ENCODE peak calls at places on chromosomes 12 and 14, in ten cellular contexts. Q is heart left ventricle; D is GM06990; V is upper lobe of right lung; N is epithelial cell of esophagus; X is left lung; K is fibroblast of mammary gland; C is astrocyte of the spinal cord; P is CD8-positive, alpha-beta T cell; R is lower leg skin. O is an unnamed sample.

GRCh38 chr12:92953747-92954146 is 24.7 kb upstream of the EEA1 start:
- DNase-seq in Q (no peak), D (no peak), V (no peak), N (no peak), X (no peak), K (no peak), C (no peak), P (no peak), R (no peak), O (no peak)

GRCh38 chr14:34933301-34933700 is 49.5 kb upstream of the SRP54 start:
- DNase-seq in Q (no peak), D (no peak), V (no peak), N (no peak), X (no peak), K (peak), C (no peak), P (no peak), R (no peak), O (no peak)

GRCh38 chr12:81757731-81758325 is 1.3 kb downstream of the PPFIA2 start:
- DNase-seq in Q (no peak), D (no peak), V (no peak), N (no peak), X (no peak), K (no peak), C (no peak), P (no peak), R (no peak), O (no peak)

GRCh38 chr12:54053625-54054441 is at the start of gene HOXC4:
- DNase-seq in Q (no peak), D (no peak), V (no peak), N (no peak), X (peak), K (peak), C (peak), P (peak), R (no peak), O (no peak)

GRCh38 chr14:23061995-23062394 is 4.7 kb upstream of the CDH24 start:
- DNase-seq in Q (peak), D (no peak), V (no peak), N (peak), X (no peak), K (peak), C (peak), P (no peak), R (peak), O (peak)

GRCh38 chr14:61409782-61410181 is 88.4 kb downstream of the PRKCH start:
- DNase-seq in Q (no peak), D (no peak), V (no peak), N (no peak), X (no peak), K (no peak), C (no peak), P (no peak), R (no peak), O (no peak)

GRCh38 chr14:75018684-75019083 is 16.0 kb downstream of the EIF2B2 start:
- DNase-seq in Q (no peak), D (no peak), V (no peak), N (peak), X (no peak), K (no peak), C (no peak), P (no peak), R (no peak), O (no peak)

GRCh38 chr14:46198676-46199075 is 452.9 kb downstream of the RPL10L start:
- DNase-seq in Q (no peak), D (no peak), V (no peak), N (no peak), X (no peak), K (peak), C (no peak), P (no peak), R (no peak), O (no peak)

GRCh38 chr12:57459750-57460400 is at the start of gene GLI1:
- DNase-seq in Q (no peak), D (no peak), V (no peak), N (no peak), X (no peak), K (no peak), C (no peak), P (no peak), R (no peak), O (no peak)

GRCh38 chr14:74019743-74020142 is 594 bp downstream of the BBOF1 start:
- DNase-seq in Q (no peak), D (no peak), V (no peak), N (peak), X (no peak), K (peak), C (peak), P (no peak), R (no peak), O (no peak)

GRCh38 chr14:81632162-81632561 is 98.5 kb upstream of the SEL1L start:
- DNase-seq in Q (no peak), D (no peak), V (no peak), N (no peak), X (no peak), K (no peak), C (no peak), P (no peak), R (no peak), O (no peak)

GRCh38 chr14:58104808-58105207 is 47.2 kb downstream of the ARMH4 start:
- DNase-seq in Q (no peak), D (no peak), V (no peak), N (peak), X (no peak), K (peak), C (peak), P (no peak), R (no peak), O (no peak)

GRCh38 chr12:97134495-97134894 is 227.4 kb downstream of the NEDD1 start:
- DNase-seq in Q (no peak), D (no peak), V (no peak), N (no peak), X (no peak), K (no peak), C (no peak), P (no peak), R (no peak), O (no peak)

GRCh38 chr12:14308516-14308915 is 57.0 kb upstream of the ATF7IP start:
- DNase-seq in Q (no peak), D (no peak), V (no peak), N (no peak), X (no peak), K (no peak), C (no peak), P (no peak), R (no peak), O (no peak)

GRCh38 chr14:72965249-72965648 is 39.0 kb downstream of the DCAF4 start:
- DNase-seq in Q (no peak), D (no peak), V (no peak), N (peak), X (no peak), K (peak), C (no peak), P (no peak), R (no peak), O (no peak)

GRCh38 chr14:93976477-93977057 is at the start of gene ASB2:
- DNase-seq in Q (peak), D (no peak), V (no peak), N (no peak), X (no peak), K (no peak), C (no peak), P (no peak), R (no peak), O (no peak)

GRCh38 chr14:93975791-93976476 is 436 bp downstream of the ASB2 start:
- DNase-seq in Q (no peak), D (peak), V (no peak), N (no peak), X (no peak), K (peak), C (no peak), P (no peak), R (no peak), O (no peak)

GRCh38 chr14:93978735-93979134 is 2.4 kb upstream of the ASB2 start:
- DNase-seq in Q (no peak), D (no peak), V (no peak), N (no peak), X (no peak), K (no peak), C (no peak), P (no peak), R (no peak), O (no peak)

GRCh38 chr14:93977171-93977570 is 801 bp upstream of the ASB2 start:
- DNase-seq in Q (no peak), D (no peak), V (no peak), N (no peak), X (peak), K (no peak), C (no peak), P (no peak), R (no peak), O (no peak)

DNA sequence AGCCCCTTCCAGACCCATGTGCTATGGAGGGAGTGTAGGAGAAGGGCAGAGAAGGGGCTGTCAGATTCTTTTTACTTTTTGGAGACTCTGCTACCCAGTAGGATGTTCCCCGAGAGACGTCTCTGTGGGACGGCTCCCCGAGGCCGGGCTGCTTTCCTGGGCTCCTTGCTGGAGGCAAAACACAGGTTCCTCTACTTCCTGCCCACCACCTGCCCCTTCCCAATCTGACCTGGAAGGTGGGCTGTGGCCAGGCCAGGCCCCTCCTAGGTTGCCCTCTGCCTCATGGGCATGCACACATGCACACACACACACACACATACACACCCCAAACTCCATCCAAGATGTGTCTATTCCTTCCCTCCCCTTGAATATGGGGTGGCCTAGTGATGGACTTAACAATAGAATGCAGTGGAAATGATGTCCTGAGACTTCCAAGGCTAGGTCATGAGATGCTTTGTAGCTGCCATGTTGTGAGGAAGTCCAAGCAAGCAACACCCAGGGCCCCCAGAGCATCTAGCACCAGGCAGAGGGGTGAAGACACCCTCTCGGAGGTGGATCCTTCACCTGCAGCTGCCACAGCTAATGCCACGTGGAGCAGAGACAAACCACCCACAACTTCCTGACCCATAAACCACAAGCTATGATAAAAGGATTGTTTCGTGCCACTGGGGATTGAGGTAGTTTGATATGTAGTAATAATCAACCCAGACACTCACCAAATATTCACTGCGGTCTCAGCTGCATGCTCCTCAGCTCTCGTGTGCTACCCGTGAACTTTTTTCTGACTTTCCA is 1.6 kb upstream of the ASB2 start:
- DNase-seq in Q (no peak), D (peak), V (no peak), N (no peak), X (peak), K (no peak), C (no peak), P (peak), R (no peak), O (no peak)
- H3K4me3 ChIP-seq in Q (no peak), D (no peak), V (no peak), N (no peak), X (no peak), K (no peak), C (no peak), P (no peak), R (no peak), O (no peak)

GRCh38 chr12:77510985-77511384 is 319.7 kb upstream of the NAV3 start:
- DNase-seq in Q (no peak), D (no peak), V (no peak), N (no peak), X (no peak), K (no peak), C (no peak), P (no peak), R (no peak), O (no peak)
- TF ChIP-seq CTCF in Q (no peak), D (no peak), V (no peak), N (no peak), X (no peak), K (no peak), C (no peak), P (no peak), R (no peak), O (no peak)

GRCh38 chr12:104131609-104132008 is 6.4 kb downstream of the NFYB start:
- DNase-seq in Q (no peak), D (no peak), V (no peak), N (no peak), X (no peak), K (no peak), C (no peak), P (no peak), R (no peak), O (no peak)
- H3K4me3 ChIP-seq in Q (no peak), D (no peak), V (no peak), N (no peak), X (no peak), K (no peak), C (no peak), P (no peak), R (no peak), O (no peak)

DNA sequence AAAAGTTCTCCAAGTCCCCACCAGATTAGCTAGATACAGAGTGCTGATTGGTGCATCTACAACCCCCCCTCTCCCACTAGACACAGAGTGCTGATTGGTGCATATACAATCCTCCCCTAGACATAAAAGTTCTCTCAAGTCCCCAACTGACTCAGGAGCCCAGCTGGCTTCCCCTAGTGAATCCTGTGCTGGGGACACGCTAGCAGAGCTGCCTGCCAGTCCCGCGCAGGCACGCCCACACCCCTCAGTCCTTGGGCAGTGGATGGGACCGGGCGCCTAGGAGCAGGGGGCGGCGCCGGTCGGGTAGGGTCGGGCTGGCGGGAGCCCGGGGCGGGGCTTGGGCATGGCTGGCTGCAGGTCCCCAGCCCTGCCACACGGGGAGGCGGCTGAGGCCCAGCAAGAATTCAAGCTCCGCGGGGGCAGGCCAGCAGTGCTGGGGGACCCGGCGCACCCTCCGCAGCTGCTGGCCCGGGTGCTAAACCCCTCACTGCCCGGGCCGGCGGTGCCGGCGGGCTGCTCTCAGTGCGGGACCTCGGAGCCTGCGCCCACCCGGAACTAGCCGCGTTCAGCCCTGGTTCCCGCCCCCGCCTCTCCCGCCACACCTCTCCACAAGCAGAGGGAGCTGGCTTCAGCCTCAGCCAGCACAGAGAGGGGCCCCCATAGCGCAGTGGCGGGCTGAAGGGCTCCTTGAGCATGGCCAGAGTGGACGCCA is 64.3 kb upstream of the DDHD1 start:
- DNase-seq in Q (peak), D (peak), V (peak), N (peak), X (peak), K (peak), C (peak), P (peak), R (peak), O (peak)
- TF ChIP-seq CTCF in Q (peak), D (peak), V (peak), N (peak), X (peak), K (no peak), C (peak), P (peak), R (no peak), O (peak)

GRCh38 chr12:124126950-124127349 is 153.9 kb downstream of the ZNF664 start:
- DNase-seq in Q (no peak), D (peak), V (no peak), N (no peak), X (no peak), K (peak), C (no peak), P (no peak), R (no peak), O (no peak)

GRCh38 chr12:124131671-124132058 is 158.7 kb downstream of the ZNF664 start:
- DNase-seq in Q (no peak), D (no peak), V (no peak), N (no peak), X (no peak), K (no peak), C (no peak), P (no peak), R (no peak), O (no peak)

GRCh38 chr12:124125472-124125871 is 152.5 kb downstream of the ZNF664 start:
- DNase-seq in Q (no peak), D (peak), V (no peak), N (peak), X (no peak), K (no peak), C (peak), P (no peak), R (no peak), O (no peak)

GRCh38 chr12:124129132-124129531 is 156.1 kb downstream of the ZNF664 start:
- DNase-seq in Q (no peak), D (no peak), V (no peak), N (no peak), X (no peak), K (no peak), C (no peak), P (no peak), R (no peak), O (no peak)

DNA sequence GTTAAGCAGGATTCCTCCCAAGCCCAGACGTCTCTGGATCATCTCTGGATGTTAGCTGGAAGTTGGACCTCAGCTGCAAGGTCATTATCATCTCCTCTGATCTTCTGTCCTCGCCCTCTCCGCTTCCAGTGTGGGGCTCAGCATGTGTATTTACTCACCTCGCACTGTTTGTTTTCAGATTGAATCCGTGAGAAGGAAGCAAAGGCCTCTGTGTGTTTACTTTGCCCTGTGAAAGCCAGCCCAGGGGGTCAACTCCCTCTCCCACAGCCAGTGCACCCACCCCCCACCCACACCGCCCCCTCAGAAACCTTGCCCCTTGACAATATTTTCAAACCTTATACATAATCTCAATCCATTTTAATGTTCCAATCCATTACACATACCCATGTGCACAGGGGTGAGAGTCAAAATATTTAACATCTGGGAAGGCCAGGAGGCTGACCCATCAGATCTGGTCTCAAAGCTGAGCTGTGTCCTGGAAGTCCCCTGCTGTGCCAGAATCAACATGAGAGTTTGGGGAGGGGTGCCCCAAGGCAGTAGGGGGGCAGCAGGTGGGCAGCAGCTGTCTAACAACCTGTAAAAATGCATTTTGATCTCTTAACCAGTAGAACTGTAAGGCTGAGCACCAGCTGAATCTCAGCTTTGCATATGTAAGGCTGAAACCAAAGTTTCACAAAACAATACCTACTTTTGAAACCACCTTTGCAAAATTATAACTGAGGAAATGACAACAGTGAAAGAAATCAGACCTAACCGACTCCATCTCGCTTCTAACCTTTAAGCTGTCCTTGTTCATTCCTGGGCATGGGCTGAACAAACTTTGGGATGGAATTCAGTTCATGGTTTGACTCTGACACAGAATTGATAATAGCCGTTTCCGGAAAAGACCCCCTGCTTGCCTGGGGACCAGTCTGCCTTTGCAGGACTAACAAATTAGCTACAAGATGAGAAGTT is 158.0 kb downstream of the ZNF664 start:
- DNase-seq in Q (no peak), D (peak), V (no peak), N (no peak), X (no peak), K (no peak), C (peak), P (no peak), R (no peak), O (no peak)
- H3K4me3 ChIP-seq in Q (no peak), D (no peak), V (no peak), N (no peak), X (no peak), K (no peak), C (no peak), P (no peak), R (no peak), O (no peak)

GRCh38 chr12:12606793-12607589 is 4.7 kb upstream of the CREBL2 start:
- DNase-seq in Q (no peak), D (peak), V (no peak), N (peak), X (no peak), K (peak), C (peak), P (no peak), R (no peak), O (no peak)

GRCh38 chr12:12611512-12612306 is at the start of gene CREBL2:
- DNase-seq in Q (peak), D (peak), V (peak), N (peak), X (peak), K (peak), C (peak), P (peak), R (peak), O (peak)

GRCh38 chr12:12609692-12610091 is 2.0 kb upstream of the CREBL2 start:
- DNase-seq in Q (no peak), D (no peak), V (no peak), N (no peak), X (no peak), K (no peak), C (no peak), P (no peak), R (no peak), O (no peak)

GRCh38 chr12:12610711-12611110 is 965 bp upstream of the CREBL2 start:
- DNase-seq in Q (no peak), D (no peak), V (no peak), N (no peak), X (no peak), K (no peak), C (no peak), P (no peak), R (no peak), O (no peak)

DNA sequence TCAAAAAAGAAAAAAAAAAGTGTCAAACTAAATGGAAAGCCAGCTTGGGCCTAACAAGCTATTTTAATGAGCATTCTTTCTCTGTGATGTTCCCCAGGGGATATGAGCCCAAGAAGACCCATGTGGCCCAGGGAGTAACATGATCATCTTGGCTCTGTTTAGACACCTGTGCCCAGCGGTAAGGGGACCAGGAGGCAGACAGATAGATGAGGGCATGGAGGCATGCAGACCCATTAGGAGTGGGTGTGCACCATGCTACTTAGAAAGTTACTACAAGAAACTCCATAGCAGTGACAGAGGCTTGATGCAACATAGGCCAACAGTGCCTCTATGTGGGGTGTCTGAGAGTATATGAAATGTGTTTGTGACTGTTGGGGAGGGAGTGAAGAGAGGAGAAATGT is 3.1 kb upstream of the CREBL2 start:
- DNase-seq in Q (no peak), D (peak), V (no peak), N (peak), X (no peak), K (no peak), C (peak), P (no peak), R (no peak), O (no peak)
- TF ChIP-seq CTCF in Q (no peak), D (peak), V (no peak), N (peak), X (no peak), K (no peak), C (no peak), P (no peak), R (no peak), O (no peak)

GRCh38 chr12:71865757-71866536 is 26.4 kb downstream of the TBC1D15 start:
- DNase-seq in Q (no peak), D (no peak), V (no peak), N (no peak), X (no peak), K (no peak), C (no peak), P (no peak), R (no peak), O (no peak)
- H3K4me3 ChIP-seq in Q (no peak), D (no peak), V (no peak), N (no peak), X (no peak), K (no peak), C (no peak), P (no peak), R (no peak), O (no peak)

GRCh38 chr12:15910468-15910863 is 666 bp upstream of the DERA start:
- DNase-seq in Q (no peak), D (no peak), V (no peak), N (no peak), X (no peak), K (no peak), C (no peak), P (no peak), R (no peak), O (no peak)

GRCh38 chr12:15910864-15911696 is at the start of gene DERA:
- DNase-seq in Q (peak), D (peak), V (peak), N (peak), X (peak), K (peak), C (peak), P (peak), R (peak), O (peak)
- TF ChIP-seq CTCF in Q (no peak), D (no peak), V (no peak), N (no peak), X (peak), K (no peak), C (no peak), P (no peak), R (no peak), O (no peak)

O was measured in ascending aorta.